ENCODE peak calls at places on chromosomes 13 and 19, in seven cellular contexts. I is dorsolateral prefrontal cortex, L is epithelial cell of proximal tubule, B is lower leg skin, D is iPS DF 6.9, P is choroid plexus epithelial cell, M is astrocyte. X is an unnamed sample.

GRCh38 chr13:107545946-107546502 is 669.3 kb downstream of the LIG4 start:
- DNase-seq in I (no peak), L (no peak), B (no peak), D (no peak), P (no peak), M (no peak), X (no peak)

GRCh38 chr13:36973621-36974268 is 25.4 kb downstream of the ALG5 start:
- DNase-seq in I (no peak), L (no peak), B (no peak), D (no peak), P (no peak), M (no peak), X (no peak)

GRCh38 chr13:76385606-76386005 is 500.6 kb downstream of the KCTD12 start:
- DNase-seq in I (no peak), L (no peak), B (no peak), D (no peak), P (peak), M (no peak), X (no peak)

GRCh38 chr19:17286263-17286662 is 4.6 kb downstream of the ANKLE1 start:
- DNase-seq in I (no peak), L (no peak), B (no peak), D (no peak), P (no peak), M (no peak), X (no peak)

GRCh38 chr19:55080121-55080914 is 4.6 kb downstream of the EPS8L1 start:
- DNase-seq in I (no peak), L (no peak), B (no peak), D (no peak), P (peak), M (no peak), X (peak)

GRCh38 chr19:14767466-14767971 is 10.8 kb downstream of the ADGRE2 start:
- DNase-seq in I (no peak), L (no peak), B (no peak), D (no peak), P (no peak), M (no peak), X (no peak)

GRCh38 chr19:35109395-35110112 is 6.1 kb upstream of the FXYD3 start:
- DNase-seq in I (peak), L (no peak), B (no peak), D (no peak), P (no peak), M (no peak), X (peak)

GRCh38 chr13:50129923-50130685 is 114.9 kb downstream of the KCNRG start:
- DNase-seq in I (no peak), L (no peak), B (no peak), D (no peak), P (peak), M (no peak), X (peak)

GRCh38 chr13:34019870-34020269 is 201.9 kb downstream of the RFC3 start:
- DNase-seq in I (no peak), L (peak), B (no peak), D (no peak), P (no peak), M (no peak), X (no peak)

GRCh38 chr13:32284927-32285632 is 30.1 kb downstream of the ZAR1L start:
- DNase-seq in I (no peak), L (peak), B (no peak), D (no peak), P (peak), M (peak), X (no peak)

GRCh38 chr13:70668293-70668692 is 560.0 kb upstream of the KLHL1 start:
- DNase-seq in I (no peak), L (peak), B (no peak), D (peak), P (peak), M (no peak), X (peak)

GRCh38 chr19:28297036-28297435 is 915.9 kb downstream of the UQCRFS1 start:
- DNase-seq in I (no peak), L (no peak), B (no peak), D (no peak), P (no peak), M (peak), X (no peak)

GRCh38 chr13:92896842-92897241 is 329.8 kb upstream of the GPC6 start:
- DNase-seq in I (no peak), L (peak), B (no peak), D (no peak), P (peak), M (peak), X (peak)

GRCh38 chr19:6671960-6672359 is 2.0 kb upstream of the TNFSF14 start:
- DNase-seq in I (no peak), L (no peak), B (no peak), D (no peak), P (no peak), M (no peak), X (no peak)

GRCh38 chr13:28636677-28637317 is 22.1 kb upstream of the POMP start:
- DNase-seq in I (peak), L (no peak), B (peak), D (peak), P (peak), M (peak), X (peak)
- H3K4me3 ChIP-seq in I (no peak), L (no peak), B (no peak), D (no peak), P (no peak), M (no peak), X (no peak)

GRCh38 chr13:99969368-99969933 is 2.1 kb downstream of the ZIC5 start:
- DNase-seq in I (no peak), L (no peak), B (no peak), D (no peak), P (no peak), M (no peak), X (peak)
- H3K4me3 ChIP-seq in I (peak), L (no peak), B (no peak), D (peak), P (peak), M (peak), X (peak)

GRCh38 chr19:45816236-45817009 is 1.3 kb upstream of the RSPH6A start:
- DNase-seq in I (no peak), L (no peak), B (no peak), D (no peak), P (no peak), M (no peak), X (peak)
- H3K4me3 ChIP-seq in I (no peak), L (no peak), B (no peak), D (peak), P (no peak), M (no peak), X (peak)

GRCh38 chr13:21673592-21674270 is 2.9 kb downstream of the FGF9 start:
- DNase-seq in I (peak), L (no peak), B (no peak), D (no peak), P (peak), M (no peak), X (peak)

GRCh38 chr13:21671793-21672680 is 1.2 kb downstream of the FGF9 start:
- DNase-seq in I (no peak), L (no peak), B (no peak), D (no peak), P (no peak), M (no peak), X (peak)

GRCh38 chr13:21674271-21675009 is 3.6 kb downstream of the FGF9 start:
- DNase-seq in I (peak), L (no peak), B (no peak), D (no peak), P (no peak), M (no peak), X (peak)

GRCh38 chr13:21670883-21671792 is at the start of gene FGF9:
- DNase-seq in I (peak), L (no peak), B (no peak), D (no peak), P (peak), M (peak), X (peak)

DNA sequence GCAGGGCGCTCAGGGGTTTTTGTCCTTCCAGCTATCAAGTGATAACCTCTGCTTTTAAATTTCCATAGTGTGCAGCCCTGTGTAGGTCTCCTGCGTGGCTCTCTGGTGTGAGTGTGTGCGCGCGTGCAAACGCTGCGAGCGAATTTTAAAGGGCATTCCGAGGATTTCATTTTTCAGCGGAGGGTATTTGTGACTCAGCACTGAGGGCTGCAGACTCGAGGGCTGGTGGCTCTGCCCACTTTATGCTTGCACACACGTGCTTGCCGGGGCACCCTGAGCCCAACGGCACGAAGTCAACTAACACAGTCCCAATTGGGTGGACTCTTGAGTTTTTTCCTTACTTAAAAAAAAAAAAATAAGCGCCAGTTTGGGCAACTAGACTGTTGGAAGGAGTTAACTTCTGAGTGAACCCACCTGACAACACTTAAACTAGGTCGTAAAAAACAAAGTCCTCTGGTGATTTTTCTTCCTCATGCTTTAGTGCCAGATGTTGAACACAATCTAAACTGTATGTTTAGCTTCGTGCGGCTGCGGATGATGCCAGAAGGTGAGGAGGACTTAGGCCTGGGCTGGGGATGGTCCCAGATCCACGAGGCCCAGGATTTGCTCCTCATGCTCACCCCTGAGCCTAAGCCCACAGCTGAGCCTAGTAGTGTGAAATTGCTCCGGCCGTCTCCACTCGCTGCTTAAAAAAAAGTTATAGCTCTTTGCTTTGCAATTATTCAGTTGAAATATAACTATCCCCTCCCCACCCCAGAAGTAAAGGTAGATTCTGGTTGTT is 2.1 kb downstream of the FGF9 start:
- DNase-seq in I (no peak), L (no peak), B (no peak), D (no peak), P (no peak), M (no peak), X (no peak)
- H3K4me3 ChIP-seq in I (peak), L (peak), B (peak), D (no peak), P (no peak), M (peak), X (peak)

DNA sequence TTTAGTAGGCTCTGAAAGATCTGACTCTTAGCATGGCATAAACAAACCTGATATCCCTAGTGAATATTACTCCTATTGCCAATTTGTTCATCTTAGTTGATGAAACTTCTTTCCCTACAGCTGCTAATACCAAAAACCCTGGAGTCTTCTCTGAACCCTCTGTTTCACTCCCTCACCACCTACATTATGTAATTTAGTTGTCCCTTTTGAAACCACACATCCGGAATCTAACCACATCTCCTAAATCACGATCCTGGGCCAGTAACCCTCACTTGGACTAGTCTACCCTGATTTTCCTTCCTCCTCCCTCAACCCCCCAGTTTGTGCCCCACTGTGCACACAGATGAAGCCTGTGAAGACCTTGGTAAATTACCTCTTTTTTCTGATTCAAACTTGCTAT is 1.2 kb downstream of the ZNF256 start:
- DNase-seq in I (no peak), L (no peak), B (no peak), D (no peak), P (no peak), M (no peak), X (no peak)
- H3K4me3 ChIP-seq in I (peak), L (peak), B (no peak), D (peak), P (peak), M (peak), X (peak)

GRCh38 chr13:106234656-106235055 is 300.8 kb downstream of the EFNB2 start:
- DNase-seq in I (no peak), L (no peak), B (no peak), D (no peak), P (no peak), M (no peak), X (no peak)
- H3K4me3 ChIP-seq in I (no peak), L (no peak), B (no peak), D (no peak), P (no peak), M (no peak), X (no peak)

DNA sequence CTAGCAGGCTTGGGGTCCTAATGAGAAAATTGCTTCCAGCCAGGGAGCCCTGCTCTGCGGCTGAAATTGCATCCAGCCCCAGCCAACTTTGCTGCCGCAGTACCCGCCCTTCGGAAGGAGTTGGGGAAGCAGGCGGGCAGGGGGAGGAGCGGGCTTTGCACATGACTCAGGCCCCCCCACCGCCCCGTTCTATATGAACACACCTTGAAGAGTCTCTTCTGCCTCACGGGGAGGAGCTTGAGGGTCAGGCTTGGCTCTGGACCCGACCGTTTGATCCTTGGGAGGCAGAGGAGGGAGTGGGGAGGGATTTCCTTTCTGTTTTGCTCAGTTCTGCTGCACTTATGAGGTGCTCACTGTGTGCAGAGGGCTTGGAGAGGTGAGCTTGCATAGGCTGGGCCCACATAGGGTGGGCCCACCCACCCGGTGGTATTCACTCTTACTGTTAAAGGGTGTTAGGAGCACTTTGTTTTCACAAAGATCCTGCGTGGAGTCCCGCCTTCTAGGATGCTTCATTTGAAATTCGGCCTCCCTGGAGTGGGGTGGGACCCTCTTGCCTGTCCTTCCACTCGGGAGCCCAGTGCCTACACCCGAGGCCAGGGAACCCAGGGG is 46.5 kb downstream of the LYL1 start:
- DNase-seq in I (no peak), L (no peak), B (peak), D (no peak), P (peak), M (peak), X (peak)
- H3K4me3 ChIP-seq in I (no peak), L (no peak), B (no peak), D (no peak), P (no peak), M (peak), X (no peak)

DNA sequence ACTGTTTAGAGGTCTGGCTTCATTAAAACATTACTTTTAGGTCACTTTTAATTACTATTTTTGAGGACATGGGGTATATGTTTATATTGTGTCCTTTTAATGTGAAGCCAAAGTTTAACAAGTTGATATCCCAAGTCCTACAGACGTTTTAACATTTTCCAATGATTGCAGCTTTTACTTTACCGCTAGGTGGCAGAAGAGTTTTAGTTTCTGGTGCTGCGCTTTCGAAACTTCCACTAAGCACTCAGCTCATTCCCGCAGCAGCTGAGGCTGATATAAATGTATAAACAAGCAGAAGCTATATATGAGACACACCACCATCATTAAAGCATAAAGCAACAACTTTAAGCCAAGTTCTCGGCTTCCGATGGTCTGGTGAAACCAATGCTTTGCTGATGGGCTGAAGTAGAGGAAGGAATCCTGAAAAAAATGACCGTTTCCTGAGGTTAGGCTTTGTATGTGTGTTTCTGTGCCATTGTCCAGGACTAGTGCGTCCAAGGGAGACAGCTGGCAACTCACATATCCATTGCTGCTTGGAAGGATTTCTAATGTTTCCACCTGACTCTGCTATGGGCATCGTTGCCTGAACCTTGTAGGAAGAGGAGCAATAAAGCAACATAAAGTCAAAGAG is 753.9 kb downstream of the OLFM4 start:
- DNase-seq in I (peak), L (peak), B (no peak), D (peak), P (peak), M (peak), X (peak)
- H3K4me3 ChIP-seq in I (peak), L (peak), B (no peak), D (no peak), P (no peak), M (no peak), X (no peak)

GRCh38 chr13:20714563-20715339 is 11.3 kb downstream of the IL17D start:
- DNase-seq in I (no peak), L (no peak), B (peak), D (no peak), P (peak), M (peak), X (no peak)
- H3K4me3 ChIP-seq in I (no peak), L (no peak), B (no peak), D (no peak), P (peak), M (no peak), X (no peak)